ENCODE peak calls at places on chromosomes 7 and 10, in four cellular contexts. Q is aorta, B is heart right ventricle, O is ovary. K is an unnamed sample.

GRCh38 chr7:64581929-64582894 is 19.3 kb upstream of the ZNF680 start:
- DNase-seq in Q (no peak), B (peak; percentile 18), O (no peak), K (no peak)

GRCh38 chr10:128693493-128694132 is 567.4 kb upstream of the MKI67 start:
- DNase-seq in Q (no peak), B (no peak), O (no peak), K (no peak)

GRCh38 chr10:87546221-87546620 is 41.5 kb downstream of the MINPP1 start:
- DNase-seq in Q (peak; percentile 52), B (no peak), O (no peak), K (no peak)

GRCh38 chr7:68787586-68787985 is 810.7 kb upstream of the AUTS2 start:
- DNase-seq in Q (no peak), B (no peak), O (no peak), K (no peak)

GRCh38 chr7:3321206-3321605 is 20.2 kb downstream of the SDK1 start:
- DNase-seq in Q (no peak), B (no peak), O (no peak), K (no peak)

GRCh38 chr7:5406957-5407930 is 16.4 kb downstream of the TNRC18 start:
- DNase-seq in Q (no peak), B (no peak), O (peak; percentile 45), K (no peak)

GRCh38 chr7:134394046-134394445 is 64.9 kb downstream of the AKR1B1 start:
- DNase-seq in Q (no peak), B (no peak), O (no peak), K (no peak)

GRCh38 chr10:119688033-119688508 is 36.9 kb downstream of the BAG3 start:
- DNase-seq in Q (no peak), B (no peak), O (no peak), K (no peak)

GRCh38 chr7:37944737-37945054 is 24.3 kb downstream of the EPDR1 start:
- DNase-seq in Q (no peak), B (no peak), O (no peak), K (no peak)
- H3K4me3 ChIP-seq in Q (no peak overlapping the region), B (no peak overlapping the region), O (no peak overlapping the region), K (no peak overlapping the region)

GRCh38 chr10:93749218-93749799 is 8.4 kb upstream of the LGI1 start:
- DNase-seq in Q (no peak), B (no peak), O (no peak), K (peak; percentile 71)
- H3K4me3 ChIP-seq in Q (no peak overlapping the region), B (no peak overlapping the region), O (no peak overlapping the region), K (no peak overlapping the region)

GRCh38 chr10:103693812-103694205 is 161.6 kb downstream of the SH3PXD2A start:
- DNase-seq in Q (no peak), B (no peak), O (no peak), K (no peak)
- H3K4me3 ChIP-seq in Q (no peak overlapping the region), B (no peak overlapping the region), O (peak overlapping the region; percentile 33), K (no peak overlapping the region)

GRCh38 chr7:140698477-140698876 is 2.0 kb downstream of the NDUFB2 start:
- DNase-seq in Q (no peak), B (peak; percentile 58), O (peak; percentile 48), K (no peak)
- H3K4me3 ChIP-seq in Q (no peak overlapping the region), B (no peak overlapping the region), O (no peak overlapping the region), K (no peak overlapping the region)

DNA sequence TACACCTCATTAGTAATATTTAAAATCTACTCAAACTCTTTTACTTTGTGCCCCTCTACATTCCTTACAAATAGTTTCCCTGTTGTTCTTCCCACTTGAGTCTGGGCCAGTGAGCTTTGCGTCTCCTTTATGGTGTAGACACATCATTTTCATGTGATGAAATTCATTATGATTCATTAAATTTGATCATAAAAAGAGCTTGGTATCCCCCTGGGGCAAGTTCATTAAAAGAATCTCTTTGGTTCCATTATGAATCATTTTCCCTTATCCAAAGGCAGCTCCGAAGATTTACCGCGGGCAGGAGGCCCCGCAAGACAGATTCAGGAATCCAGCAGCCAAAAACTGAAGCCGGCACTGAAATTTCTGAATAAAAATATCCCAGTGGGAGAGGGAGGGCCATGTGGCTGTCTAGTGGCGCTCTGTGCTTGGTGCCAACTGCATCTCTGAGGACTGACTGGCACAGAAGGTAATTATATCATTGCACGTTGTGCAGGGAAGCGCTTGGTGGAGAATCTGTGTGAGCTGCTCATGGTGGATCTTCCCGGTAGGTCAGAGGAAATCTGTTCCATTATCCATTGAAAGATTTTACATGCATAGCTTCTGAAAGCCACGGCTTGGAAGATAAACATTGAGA is 151.4 kb upstream of the PITRM1 start:
- DNase-seq in Q (no peak), B (no peak), O (no peak), K (peak; percentile 36)
- H3K4me3 ChIP-seq in Q (no peak overlapping the region), B (no peak overlapping the region), O (no peak overlapping the region), K (no peak overlapping the region)

GRCh38 chr7:27098493-27099223 is 2.9 kb upstream of the HOXA1 start:
- DNase-seq in Q (peak; percentile 57), B (no peak), O (peak; percentile 81), K (no peak)
- H3K4me3 ChIP-seq in Q (peak overlapping the region; percentile 80), B (peak overlapping the region; percentile 61), O (peak overlapping the region; percentile 32), K (no peak overlapping the region)

GRCh38 chr10:100350914-100351485 is 4.0 kb downstream of the SCD start:
- DNase-seq in Q (no peak), B (no peak), O (no peak), K (no peak)
- H3K4me3 ChIP-seq in Q (no peak overlapping the region), B (no peak overlapping the region), O (no peak overlapping the region), K (peak overlapping the region; percentile 91)